ENCODE peak calls at places on chromosome 15, in nine cellular contexts. One of them, this sample, is unnamed.

GRCh38 chr15:69552057-69552815 is 99.6 kb downstream of the RPLP1 start:
- DNase-seq in thyroid gland: no peak
- DNase-seq in left lung: no peak
- DNase-seq in lower lobe of right lung: no peak
- DNase-seq in neural crest cell: no peak
- DNase-seq in spleen: no peak
- DNase-seq in WTC11: no peak
- DNase-seq in type B pancreatic cell: no peak
- DNase-seq in kidney epithelial cell: no peak
- DNase-seq in this sample: no peak

GRCh38 chr15:60077581-60078359 is 73.7 kb downstream of the FOXB1 start:
- DNase-seq in WTC11: no peak
- DNase-seq in spleen: no peak
- DNase-seq in left lung: no peak
- DNase-seq in kidney epithelial cell: no peak
- DNase-seq in lower lobe of right lung: no peak
- DNase-seq in type B pancreatic cell: no peak
- DNase-seq in neural crest cell: no peak
- DNase-seq in thyroid gland: no peak
- DNase-seq in this sample: no peak

GRCh38 chr15:100108846-100109245 is 232.9 kb downstream of the ADAMTS17 start:
- DNase-seq in left lung: no peak
- DNase-seq in spleen: peak; percentile 61
- DNase-seq in kidney epithelial cell: no peak
- DNase-seq in thyroid gland: no peak
- DNase-seq in WTC11: no peak
- DNase-seq in type B pancreatic cell: no peak
- DNase-seq in neural crest cell: no peak
- DNase-seq in lower lobe of right lung: no peak
- DNase-seq in this sample: no peak

GRCh38 chr15:44710236-44711088 is 661 bp downstream of the PATL2 start:
- DNase-seq in lower lobe of right lung: peak; percentile 75
- DNase-seq in left lung: no peak
- DNase-seq in type B pancreatic cell: no peak
- DNase-seq in thyroid gland: no peak
- DNase-seq in spleen: peak; percentile 88
- DNase-seq in WTC11: no peak
- DNase-seq in neural crest cell: no peak
- DNase-seq in kidney epithelial cell: no peak
- DNase-seq in this sample: peak; percentile 88

GRCh38 chr15:67185621-67186225 is 68.7 kb downstream of the AAGAB start:
- DNase-seq in thyroid gland: no peak
- DNase-seq in WTC11: no peak
- DNase-seq in lower lobe of right lung: no peak
- DNase-seq in neural crest cell: no peak
- DNase-seq in type B pancreatic cell: no peak
- DNase-seq in kidney epithelial cell: no peak
- DNase-seq in spleen: no peak
- DNase-seq in left lung: no peak
- DNase-seq in this sample: no peak

GRCh38 chr15:69475769-69476358 is 23.2 kb downstream of the RPLP1 start:
- DNase-seq in kidney epithelial cell: no peak
- DNase-seq in neural crest cell: peak; percentile 83
- DNase-seq in spleen: peak; percentile 89
- DNase-seq in left lung: peak; percentile 91
- DNase-seq in type B pancreatic cell: peak; percentile 83
- DNase-seq in WTC11: peak; percentile 83
- DNase-seq in thyroid gland: peak; percentile 75
- DNase-seq in lower lobe of right lung: peak; percentile 82
- DNase-seq in this sample: peak; percentile 75

GRCh38 chr15:89937365-89938355 is 24.9 kb upstream of the ARPIN start:
- DNase-seq in lower lobe of right lung: no peak
- DNase-seq in left lung: no peak
- DNase-seq in type B pancreatic cell: no peak
- DNase-seq in kidney epithelial cell: no peak
- DNase-seq in WTC11: no peak
- DNase-seq in spleen: no peak
- DNase-seq in neural crest cell: no peak
- DNase-seq in thyroid gland: no peak
- DNase-seq in this sample: no peak

GRCh38 chr15:85499498-85499897 is 119.1 kb downstream of the AKAP13 start:
- DNase-seq in lower lobe of right lung: no peak
- DNase-seq in spleen: no peak
- DNase-seq in type B pancreatic cell: no peak
- DNase-seq in kidney epithelial cell: no peak
- DNase-seq in WTC11: no peak
- DNase-seq in left lung: no peak
- DNase-seq in thyroid gland: peak; percentile 35
- DNase-seq in neural crest cell: no peak
- DNase-seq in this sample: no peak

GRCh38 chr15:67003586-67003985 is 61.8 kb upstream of the SMAD3 start:
- DNase-seq in left lung: no peak
- DNase-seq in kidney epithelial cell: no peak
- DNase-seq in neural crest cell: no peak
- DNase-seq in spleen: no peak
- DNase-seq in thyroid gland: no peak
- DNase-seq in lower lobe of right lung: no peak
- DNase-seq in WTC11: no peak
- DNase-seq in type B pancreatic cell: no peak
- DNase-seq in this sample: no peak

GRCh38 chr15:64894395-64895056 is 17.2 kb upstream of the ANKDD1A start:
- DNase-seq in spleen: peak; percentile 96
- DNase-seq in type B pancreatic cell: no peak
- DNase-seq in left lung: no peak
- DNase-seq in WTC11: peak; percentile 55
- DNase-seq in thyroid gland: no peak
- DNase-seq in neural crest cell: no peak
- DNase-seq in lower lobe of right lung: peak; percentile 57
- DNase-seq in kidney epithelial cell: no peak
- DNase-seq in this sample: no peak

GRCh38 chr15:68608844-68609232 is 30.0 kb downstream of the CORO2B start:
- DNase-seq in kidney epithelial cell: no peak
- DNase-seq in neural crest cell: no peak
- DNase-seq in spleen: no peak
- DNase-seq in thyroid gland: no peak
- DNase-seq in WTC11: no peak
- DNase-seq in lower lobe of right lung: no peak
- DNase-seq in type B pancreatic cell: no peak
- DNase-seq in left lung: no peak
- DNase-seq in this sample: no peak

GRCh38 chr15:25582886-25583285 is 144.1 kb upstream of the UBE3A start:
- DNase-seq in thyroid gland: no peak
- DNase-seq in left lung: no peak
- DNase-seq in lower lobe of right lung: no peak
- DNase-seq in type B pancreatic cell: no peak
- DNase-seq in spleen: no peak
- DNase-seq in kidney epithelial cell: no peak
- DNase-seq in WTC11: no peak
- DNase-seq in neural crest cell: no peak
- DNase-seq in this sample: no peak

GRCh38 chr15:87777054-87777498 is 479.5 kb downstream of the NTRK3 start:
- DNase-seq in kidney epithelial cell: peak; percentile 39
- DNase-seq in thyroid gland: peak; percentile 13
- DNase-seq in WTC11: no peak
- DNase-seq in spleen: no peak
- DNase-seq in neural crest cell: no peak
- DNase-seq in left lung: no peak
- DNase-seq in type B pancreatic cell: no peak
- DNase-seq in lower lobe of right lung: no peak
- DNase-seq in this sample: no peak

GRCh38 chr15:98923159-98923558 is 84.4 kb downstream of the PGPEP1L start:
- DNase-seq in thyroid gland: peak; percentile 80
- DNase-seq in lower lobe of right lung: no peak
- DNase-seq in type B pancreatic cell: no peak
- DNase-seq in neural crest cell: no peak
- DNase-seq in WTC11: no peak
- DNase-seq in spleen: no peak
- DNase-seq in kidney epithelial cell: no peak
- DNase-seq in left lung: no peak
- DNase-seq in this sample: no peak

GRCh38 chr15:101672298-101672697 is 20.1 kb upstream of the TM2D3 start:
- DNase-seq in spleen: no peak
- DNase-seq in lower lobe of right lung: no peak
- DNase-seq in thyroid gland: no peak
- DNase-seq in neural crest cell: no peak
- DNase-seq in kidney epithelial cell: no peak
- DNase-seq in WTC11: peak; percentile 17
- DNase-seq in type B pancreatic cell: no peak
- DNase-seq in left lung: no peak
- DNase-seq in this sample: no peak
- TF ChIP-seq CTCF in spleen: no peak
- TF ChIP-seq CTCF in lower lobe of right lung: no peak
- TF ChIP-seq CTCF in thyroid gland: no peak
- TF ChIP-seq CTCF in neural crest cell: no peak
- TF ChIP-seq CTCF in kidney epithelial cell: no peak
- TF ChIP-seq CTCF in WTC11: no peak
- TF ChIP-seq CTCF in type B pancreatic cell: no peak
- TF ChIP-seq CTCF in left lung: no peak
- TF ChIP-seq CTCF in this sample: no peak

GRCh38 chr15:49720221-49720620 is 99.4 kb downstream of the DTWD1 start:
- DNase-seq in neural crest cell: no peak
- DNase-seq in type B pancreatic cell: no peak
- DNase-seq in thyroid gland: no peak
- DNase-seq in lower lobe of right lung: no peak
- DNase-seq in WTC11: no peak
- DNase-seq in kidney epithelial cell: no peak
- DNase-seq in spleen: no peak
- DNase-seq in left lung: no peak
- DNase-seq in this sample: no peak

GRCh38 chr15:49723981-49724380 is 103.1 kb downstream of the DTWD1 start:
- DNase-seq in WTC11: no peak
- DNase-seq in thyroid gland: no peak
- DNase-seq in lower lobe of right lung: no peak
- DNase-seq in kidney epithelial cell: no peak
- DNase-seq in type B pancreatic cell: no peak
- DNase-seq in left lung: no peak
- DNase-seq in neural crest cell: no peak
- DNase-seq in spleen: no peak
- DNase-seq in this sample: no peak

GRCh38 chr15:49718846-49719245 is 98.0 kb downstream of the DTWD1 start:
- DNase-seq in left lung: no peak
- DNase-seq in thyroid gland: no peak
- DNase-seq in spleen: no peak
- DNase-seq in lower lobe of right lung: no peak
- DNase-seq in type B pancreatic cell: no peak
- DNase-seq in kidney epithelial cell: no peak
- DNase-seq in WTC11: no peak
- DNase-seq in neural crest cell: no peak
- DNase-seq in this sample: no peak

GRCh38 chr15:49718234-49718633 is 97.4 kb downstream of the DTWD1 start:
- DNase-seq in WTC11: no peak
- DNase-seq in type B pancreatic cell: no peak
- DNase-seq in neural crest cell: no peak
- DNase-seq in kidney epithelial cell: no peak
- DNase-seq in spleen: no peak
- DNase-seq in thyroid gland: no peak
- DNase-seq in left lung: no peak
- DNase-seq in lower lobe of right lung: no peak
- DNase-seq in this sample: no peak

GRCh38 chr15:49721091-49721490 is 100.2 kb downstream of the DTWD1 start:
- DNase-seq in spleen: no peak
- DNase-seq in type B pancreatic cell: no peak
- DNase-seq in kidney epithelial cell: no peak
- DNase-seq in left lung: no peak
- DNase-seq in lower lobe of right lung: no peak
- DNase-seq in thyroid gland: no peak
- DNase-seq in WTC11: no peak
- DNase-seq in neural crest cell: no peak
- DNase-seq in this sample: no peak
- TF ChIP-seq CTCF in spleen: no peak
- TF ChIP-seq CTCF in type B pancreatic cell: no peak
- TF ChIP-seq CTCF in kidney epithelial cell: no peak
- TF ChIP-seq CTCF in left lung: no peak
- TF ChIP-seq CTCF in lower lobe of right lung: no peak
- TF ChIP-seq CTCF in thyroid gland: no peak
- TF ChIP-seq CTCF in WTC11: no peak
- TF ChIP-seq CTCF in neural crest cell: no peak
- TF ChIP-seq CTCF in this sample: no peak

DNA sequence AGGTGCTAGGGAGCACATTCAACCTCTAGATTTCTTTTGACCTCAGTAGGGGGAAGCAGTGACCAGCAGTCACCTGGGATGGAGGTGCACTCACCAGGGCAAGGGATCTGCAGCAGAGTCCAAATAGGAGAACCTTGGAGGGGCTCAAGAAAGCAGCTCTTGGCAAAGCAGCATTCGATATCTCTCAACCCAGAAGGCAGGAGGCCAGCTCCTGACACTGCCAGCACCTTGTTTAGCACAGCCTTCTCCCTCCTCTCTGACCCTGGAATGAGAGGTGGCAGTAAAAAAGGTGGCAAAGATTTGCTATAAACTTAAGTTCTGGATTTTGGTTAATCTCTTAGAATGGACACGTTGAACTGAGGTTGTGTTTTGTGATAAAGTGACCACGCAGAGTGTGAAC is 107.9 kb downstream of the AQP9 start:
- DNase-seq in left lung: no peak
- DNase-seq in spleen: no peak
- DNase-seq in neural crest cell: no peak
- DNase-seq in thyroid gland: no peak
- DNase-seq in lower lobe of right lung: no peak
- DNase-seq in kidney epithelial cell: no peak
- DNase-seq in WTC11: no peak
- DNase-seq in type B pancreatic cell: no peak
- DNase-seq in this sample: no peak
- TF ChIP-seq CTCF in left lung: no peak
- TF ChIP-seq CTCF in spleen: no peak
- TF ChIP-seq CTCF in neural crest cell: no peak
- TF ChIP-seq CTCF in thyroid gland: no peak
- TF ChIP-seq CTCF in lower lobe of right lung: no peak
- TF ChIP-seq CTCF in kidney epithelial cell: no peak
- TF ChIP-seq CTCF in WTC11: no peak
- TF ChIP-seq CTCF in type B pancreatic cell: no peak
- TF ChIP-seq CTCF in this sample: no peak

GRCh38 chr15:42737529-42738328 is 801 bp upstream of the CDAN1 start:
- DNase-seq in lower lobe of right lung: no peak
- DNase-seq in kidney epithelial cell: no peak
- DNase-seq in spleen: no peak
- DNase-seq in WTC11: no peak
- DNase-seq in thyroid gland: no peak
- DNase-seq in type B pancreatic cell: peak; percentile 53
- DNase-seq in left lung: no peak
- DNase-seq in neural crest cell: no peak
- DNase-seq in this sample: no peak

GRCh38 chr15:42734076-42734672 is 2.8 kb downstream of the CDAN1 start:
- DNase-seq in kidney epithelial cell: no peak
- DNase-seq in thyroid gland: no peak
- DNase-seq in neural crest cell: no peak
- DNase-seq in type B pancreatic cell: peak; percentile 50
- DNase-seq in left lung: no peak
- DNase-seq in spleen: no peak
- DNase-seq in lower lobe of right lung: no peak
- DNase-seq in WTC11: no peak
- DNase-seq in this sample: no peak

GRCh38 chr15:42736178-42736792 is 643 bp downstream of the CDAN1 start:
- DNase-seq in thyroid gland: no peak
- DNase-seq in kidney epithelial cell: no peak
- DNase-seq in WTC11: no peak
- DNase-seq in left lung: no peak
- DNase-seq in type B pancreatic cell: no peak
- DNase-seq in lower lobe of right lung: no peak
- DNase-seq in spleen: no peak
- DNase-seq in neural crest cell: peak; percentile 20
- DNase-seq in this sample: no peak

GRCh38 chr15:42735382-42736165 is 1.4 kb downstream of the CDAN1 start:
- DNase-seq in WTC11: no peak
- DNase-seq in neural crest cell: no peak
- DNase-seq in lower lobe of right lung: no peak
- DNase-seq in type B pancreatic cell: peak; percentile 58
- DNase-seq in spleen: no peak
- DNase-seq in kidney epithelial cell: no peak
- DNase-seq in left lung: no peak
- DNase-seq in thyroid gland: no peak
- DNase-seq in this sample: no peak

GRCh38 chr15:42736793-42737528 is at the start of gene CDAN1:
- DNase-seq in lower lobe of right lung: peak; percentile 94
- DNase-seq in kidney epithelial cell: peak; percentile 41
- DNase-seq in WTC11: peak; percentile 89
- DNase-seq in thyroid gland: peak; percentile 92
- DNase-seq in left lung: peak; percentile 100
- DNase-seq in neural crest cell: peak; percentile 89
- DNase-seq in type B pancreatic cell: peak; percentile 96
- DNase-seq in spleen: peak; percentile 98
- DNase-seq in this sample: peak; percentile 86
- TF ChIP-seq CTCF in lower lobe of right lung: peak; percentile 7
- TF ChIP-seq CTCF in kidney epithelial cell: no peak
- TF ChIP-seq CTCF in WTC11: no peak
- TF ChIP-seq CTCF in thyroid gland: no peak
- TF ChIP-seq CTCF in left lung: no peak
- TF ChIP-seq CTCF in neural crest cell: no peak
- TF ChIP-seq CTCF in type B pancreatic cell: no peak
- TF ChIP-seq CTCF in spleen: no peak
- TF ChIP-seq CTCF in this sample: no peak